ENCODE peak calls at places on chromosomes 16 and 17, in nine cellular contexts. F is uterus, H is tibial nerve, M is IMR-90, C is adrenal gland, Q is ovary, A is vagina, Z is A549, G is heart left ventricle. W is an unnamed sample.

GRCh38 chr16:52843386-52843785 is 209.3 kb downstream of the CHD9NB start:
- DNase-seq in Q (no peak), G (no peak), M (no peak), Z (no peak), F (no peak), A (no peak), C (no peak), H (no peak), W (no peak)

GRCh38 chr17:59428896-59429460 is 97.5 kb downstream of the YPEL2 start:
- DNase-seq in Q (no peak), A (no peak), G (no peak), M (no peak), Z (no peak), F (no peak), H (no peak), C (no peak), W (no peak)

GRCh38 chr16:66365588-66365987 is 903 bp upstream of the CDH5 start:
- DNase-seq in Z (peak; percentile 42), A (no peak), F (peak; percentile 39), H (peak; percentile 52), G (peak; percentile 76), M (peak; percentile 20), Q (peak; percentile 71), C (peak; percentile 62), W (peak; percentile 60)

GRCh38 chr17:28145348-28145747 is 102.9 kb downstream of the NLK start:
- DNase-seq in H (no peak), G (no peak), F (no peak), M (peak; percentile 29), C (no peak), Z (no peak), Q (no peak), A (no peak), W (no peak)

GRCh38 chr16:71923941-71924690 is 28.8 kb downstream of the IST1 start:
- DNase-seq in A (no peak), C (no peak), M (no peak), Z (no peak), G (no peak), F (no peak), Q (no peak), H (no peak), W (no peak)

GRCh38 chr17:72135546-72136325 is 14.9 kb downstream of the SOX9 start:
- DNase-seq in Z (no peak), F (no peak), Q (no peak), M (no peak), G (no peak), H (no peak), A (no peak), C (no peak), W (no peak)

GRCh38 chr17:29714146-29714545 is 91.4 kb upstream of the CORO6 start:
- DNase-seq in C (no peak), M (no peak), F (no peak), G (no peak), Z (no peak), Q (no peak), H (no peak), A (no peak), W (no peak)

GRCh38 chr16:51113254-51114125 is 37.6 kb downstream of the SALL1 start:
- DNase-seq in F (no peak), G (no peak), H (no peak), Q (no peak), A (no peak), C (no peak), Z (no peak), M (no peak), W (no peak)

GRCh38 chr17:79836952-79837887 is 2.0 kb downstream of the CBX4 start:
- DNase-seq in F (peak; percentile 43), G (peak; percentile 78), Q (peak; percentile 47), H (no peak), A (no peak), M (peak; percentile 74), C (peak; percentile 95), Z (peak; percentile 94), W (peak; percentile 60)

DNA sequence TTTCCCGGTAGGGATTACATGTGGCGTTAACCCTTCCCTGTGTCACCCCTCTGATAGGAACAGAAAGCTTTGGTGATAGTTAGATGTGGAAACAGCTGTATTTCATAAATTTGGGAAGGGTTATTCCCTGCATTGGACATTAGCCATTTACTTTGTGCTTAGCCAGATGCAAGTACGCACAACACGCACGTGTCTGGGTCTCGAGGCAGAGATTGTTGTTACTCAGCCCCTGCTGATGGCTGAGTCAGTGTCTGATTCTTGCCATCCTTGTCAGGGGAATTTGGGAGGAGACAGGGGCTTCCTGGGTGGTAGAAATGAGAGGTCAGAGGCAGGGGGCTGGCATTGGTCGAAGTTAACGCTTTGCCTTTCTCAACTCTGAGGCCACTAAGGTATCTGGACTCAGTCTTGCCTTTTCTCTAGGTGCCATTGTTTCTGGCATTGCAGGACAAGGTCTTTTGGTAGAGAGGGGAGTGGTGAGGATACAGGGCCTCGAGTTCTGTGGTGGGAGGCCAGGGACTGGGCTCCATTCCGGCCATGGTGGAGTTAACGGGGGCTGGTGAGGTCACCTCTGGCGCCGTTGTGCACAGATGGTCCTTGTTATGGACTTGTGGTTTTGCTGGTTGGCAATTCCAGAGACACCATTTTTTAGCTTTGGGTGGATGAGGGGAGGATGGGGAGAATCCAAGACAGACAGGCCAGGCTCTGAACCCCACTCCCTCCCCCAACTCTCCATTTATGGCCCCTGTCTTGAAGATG is 8.2 kb downstream of the MMP2 start:
- DNase-seq in G (no peak), A (no peak), H (peak; percentile 77), F (peak; percentile 83), M (peak; percentile 92), Z (no peak), Q (peak; percentile 52), C (no peak), W (peak; percentile 24)
- H3K27ac ChIP-seq in G (peak overlapping the region; percentile 32), A (peak overlapping the region; percentile 94), H (peak overlapping the region; percentile 92), F (peak overlapping the region; percentile 89), M (peak overlapping the region; percentile 70), Z (no peak overlapping the region), Q (peak overlapping the region; percentile 14), C (peak overlapping the region; percentile 53), W (peak overlapping the region; percentile 30)

DNA sequence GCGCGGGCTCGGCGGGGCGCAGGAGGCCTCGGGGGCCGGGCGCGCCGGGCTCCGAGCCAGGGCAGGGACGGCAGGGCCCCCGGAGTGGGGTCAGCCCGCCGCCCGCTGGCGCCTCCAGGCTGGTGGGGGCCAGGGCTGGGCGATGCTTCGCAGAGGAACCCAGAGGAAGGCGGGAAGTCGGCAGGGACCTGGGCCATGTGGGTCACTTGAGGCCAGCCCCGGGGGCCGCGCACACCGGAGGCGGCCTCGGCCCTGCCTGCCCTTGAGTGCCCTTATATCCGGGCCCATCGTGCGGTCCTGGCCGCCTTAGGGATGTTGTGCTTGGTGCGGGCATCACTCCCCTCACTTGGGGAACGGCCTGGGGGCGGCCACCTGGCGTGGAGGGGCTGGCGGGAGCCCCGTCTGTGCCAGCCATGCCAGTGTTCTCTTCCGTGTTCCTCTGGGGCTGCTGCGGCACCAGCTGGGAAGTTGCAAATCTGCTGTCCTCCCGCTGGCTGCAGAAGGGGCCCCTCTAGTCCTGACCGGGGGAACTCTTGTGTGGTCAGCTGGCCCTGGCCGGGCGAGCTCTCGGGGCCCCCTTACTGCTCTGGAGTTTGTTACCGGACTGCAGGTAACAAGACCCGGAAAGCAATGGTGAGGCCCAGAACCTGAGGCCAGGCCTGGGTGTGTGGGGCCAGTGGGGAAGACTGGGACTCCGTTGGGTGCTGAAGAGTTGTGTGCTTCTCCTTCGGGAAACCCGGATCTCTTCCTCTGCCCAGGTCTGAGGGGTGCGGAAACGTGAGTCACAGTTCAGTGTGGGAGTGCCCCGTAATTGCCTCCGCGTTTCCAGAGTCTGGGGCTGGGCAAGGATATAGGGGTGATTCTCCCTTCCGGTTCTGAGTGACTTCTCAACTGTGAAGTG is 849 bp downstream of the CAPN15 start:
- DNase-seq in M (peak; percentile 61), C (no peak), Q (peak; percentile 66), H (no peak), Z (peak; percentile 36), G (no peak), F (peak; percentile 44), A (no peak), W (no peak)
- TF ChIP-seq POLR2A in M (peak; percentile 78), C (peak; percentile 16), Q (no peak), H (no peak), Z (no peak), G (no peak), F (no peak), A (no peak), W (no peak)

DNA sequence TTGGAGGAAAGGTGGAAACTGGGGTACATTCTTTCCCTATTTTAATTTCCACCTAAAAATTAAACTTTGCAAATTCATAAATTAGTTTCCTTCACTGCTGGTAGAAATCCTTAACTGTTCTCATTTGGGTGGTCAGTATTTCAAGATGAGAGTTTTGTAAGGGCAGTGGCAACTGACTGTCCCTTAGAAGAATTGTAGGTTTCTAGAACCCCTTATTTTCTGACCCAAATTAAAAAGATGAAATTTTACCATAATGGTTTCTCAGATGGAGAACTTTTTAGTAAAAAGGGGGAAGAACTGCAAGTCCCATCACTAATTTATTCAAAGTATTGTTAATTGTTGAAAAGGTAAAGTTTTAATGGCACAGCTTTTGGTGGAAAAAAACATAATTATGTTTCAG is 5.6 kb downstream of the IGF2BP1 start:
- DNase-seq in F (no peak), G (no peak), H (no peak), C (no peak), A (no peak), Z (no peak), Q (no peak), M (no peak), W (no peak)
- H3K27ac ChIP-seq in F (no peak overlapping the region), G (no peak overlapping the region), H (no peak overlapping the region), C (no peak overlapping the region), A (no peak overlapping the region), Z (peak overlapping the region; percentile 48), Q (no peak overlapping the region), M (no peak overlapping the region), W (no peak overlapping the region)

GRCh38 chr17:1229354-1229890 is 40.8 kb upstream of the BHLHA9 start:
- DNase-seq in Z (no peak), A (no peak), C (peak; percentile 57), F (peak; percentile 37), G (peak; percentile 86), H (peak; percentile 61), M (no peak), Q (no peak), W (peak; percentile 48)

GRCh38 chr17:1226308-1226707 is 43.9 kb upstream of the BHLHA9 start:
- DNase-seq in M (no peak), Z (no peak), G (no peak), Q (no peak), F (no peak), A (no peak), C (no peak), H (no peak), W (no peak)

GRCh38 chr17:1228752-1229353 is 41.4 kb upstream of the BHLHA9 start:
- DNase-seq in H (no peak), Z (no peak), M (no peak), C (no peak), G (no peak), Q (no peak), A (no peak), F (no peak), W (no peak)

GRCh38 chr17:1227365-1227764 is 42.9 kb upstream of the BHLHA9 start:
- DNase-seq in Q (no peak), G (no peak), H (no peak), M (no peak), C (no peak), A (no peak), Z (no peak), F (no peak), W (no peak)

GRCh38 chr17:1227917-1228751 is 42.1 kb upstream of the BHLHA9 start:
- DNase-seq in F (no peak), Z (no peak), G (peak; percentile 71), H (peak; percentile 48), Q (peak; percentile 35), C (no peak), A (no peak), M (no peak), W (peak; percentile 32)
- TF ChIP-seq POLR2A in F (no peak), Z (no peak), G (no peak), H (no peak), Q (no peak), C (no peak), A (no peak), M (no peak), W (no peak)

W was measured in testis.